ENCODE peak calls at places on chromosomes 11 and 22, in four cellular contexts. M is NCI-H510A treated with DMSO at 0.1 percent for 48 hours; I is activated T-cell treated with anti-CD3 and anti-CD28 coated beads, Interleukin-2, amount 50 U/mL, for 24 hours; E is HS-5. X is an unnamed sample.

GRCh38 chr11:67053896-67054850 is 2.5 kb upstream of the RHOD start:
- DNase-seq in E (no peak), M (peak), I (peak), X (peak)

GRCh38 chr11:129324533-129325175 is 51.0 kb upstream of the BARX2 start:
- DNase-seq in M (peak), I (no peak), E (no peak), X (no peak)

GRCh38 chr11:86499723-86500129 is 125.0 kb downstream of the CCDC81 start:
- DNase-seq in E (no peak), M (peak), I (no peak), X (peak)

GRCh38 chr11:72773291-72773690 is 20.6 kb downstream of the STARD10 start:
- DNase-seq in M (no peak), I (no peak), E (peak), X (no peak)

GRCh38 chr11:76102772-76103171 is 103.5 kb downstream of the WNT11 start:
- DNase-seq in M (no peak), I (no peak), E (no peak), X (no peak)

GRCh38 chr11:6650980-6651379 is 4.6 kb downstream of the DCHS1 start:
- DNase-seq in I (peak), E (no peak), M (no peak), X (no peak)

GRCh38 chr11:119295178-119295577 is 21.8 kb downstream of the MCAM start:
- DNase-seq in E (no peak), I (no peak), M (no peak), X (no peak)

GRCh38 chr11:29989181-29989580 is 27.6 kb downstream of the KCNA4 start:
- DNase-seq in E (peak), M (no peak), I (no peak), X (no peak)

GRCh38 chr22:48254311-48254873 is 1491.9 kb downstream of the TBC1D22A start:
- DNase-seq in E (no peak), M (peak), I (no peak), X (no peak)

GRCh38 chr11:117908959-117909610 is 20.1 kb downstream of the TMPRSS13 start:
- DNase-seq in I (peak), M (no peak), E (no peak), X (peak)

GRCh38 chr22:25564979-25565677 is 653 bp downstream of the GRK3 start:
- DNase-seq in E (no peak), I (peak), M (no peak), X (peak)

GRCh38 chr11:124769804-124770774 is 8.0 kb upstream of the ESAM start:
- DNase-seq in I (no peak), E (no peak), M (no peak), X (no peak)

GRCh38 chr11:112425121-112425520 is 164.5 kb upstream of the PLET1 start:
- DNase-seq in I (no peak), M (no peak), E (no peak), X (no peak)

GRCh38 chr22:36077261-36077660 is 48.6 kb upstream of the RBFOX2 start:
- DNase-seq in E (no peak), I (no peak), M (no peak), X (no peak)

GRCh38 chr11:45927332-45927683 is 4.9 kb downstream of the LARGE2 start:
- DNase-seq in M (no peak), E (no peak), I (peak), X (peak)

GRCh38 chr11:13216019-13217006 is 61.3 kb upstream of the BMAL1 start:
- DNase-seq in I (no peak), E (peak), M (no peak), X (no peak)

GRCh38 chr11:61725632-61726280 is 26.7 kb upstream of the MYRF start:
- DNase-seq in I (no peak), M (no peak), E (no peak), X (no peak)

GRCh38 chr11:43574949-43575915 is 105.3 kb upstream of the HSD17B12 start:
- DNase-seq in E (no peak), M (peak), I (peak), X (no peak)

GRCh38 chr22:48241658-48242057 is 1479.2 kb downstream of the TBC1D22A start:
- DNase-seq in I (no peak), E (no peak), M (no peak), X (no peak)

GRCh38 chr11:43738600-43739409 is 58.3 kb downstream of the HSD17B12 start:
- DNase-seq in E (peak), M (no peak), I (no peak), X (no peak)

GRCh38 chr22:21044931-21045584 is 688 bp upstream of the LRRC74B start:
- DNase-seq in E (peak), I (peak), M (peak), X (no peak)

GRCh38 chr11:60634151-60634550 is 65.3 kb upstream of the MS4A8 start:
- DNase-seq in I (no peak), E (no peak), M (no peak), X (no peak)

GRCh38 chr22:23530106-23530505 is 50.0 kb downstream of the IGLL1 start:
- DNase-seq in I (no peak), M (no peak), E (no peak), X (no peak)

GRCh38 chr22:46612341-46612903 is 7.8 kb upstream of the GRAMD4 start:
- DNase-seq in M (no peak), I (no peak), E (no peak), X (no peak)

GRCh38 chr11:66391322-66391721 is 19.8 kb upstream of the SLC29A2 start:
- DNase-seq in M (no peak), I (no peak), E (no peak), X (no peak)

GRCh38 chr11:96290631-96291030 is 52.4 kb downstream of the MAML2 start:
- DNase-seq in E (no peak), I (no peak), M (no peak), X (no peak)

GRCh38 chr11:67416416-67417335 is 1.2 kb downstream of the CARNS1 start:
- DNase-seq in I (peak), M (peak), E (no peak), X (no peak)

GRCh38 chr11:97611345-97611744 is 1221.5 kb downstream of the JRKL start:
- DNase-seq in E (no peak), I (no peak), M (no peak), X (no peak)

GRCh38 chr11:76380161-76380976 is 563 bp downstream of the THAP12 start:
- DNase-seq in M (no peak), I (peak), E (no peak), X (peak)

GRCh38 chr11:69852051-69852450 is 32.8 kb upstream of the FGF3 start:
- DNase-seq in M (no peak), E (no peak), I (no peak), X (no peak)

GRCh38 chr11:131064373-131064991 is 148.2 kb upstream of the SNX19 start:
- DNase-seq in I (peak), M (no peak), E (no peak), X (no peak)

GRCh38 chr11:63918576-63919171 is 1.7 kb upstream of the RCOR2 start:
- DNase-seq in I (no peak), E (no peak), M (peak), X (no peak)

GRCh38 chr22:35154937-35155387 is 89.0 kb downstream of the ISX start:
- DNase-seq in E (peak), M (peak), I (no peak), X (no peak)

GRCh38 chr11:36333897-36334296 is 37.8 kb downstream of the PRR5L start:
- DNase-seq in M (no peak), I (no peak), E (no peak), X (no peak)

GRCh38 chr11:612961-613300 is 2.8 kb downstream of the IRF7 start:
- DNase-seq in I (no peak), M (no peak), E (no peak), X (no peak)